ENCODE peak calls at places on chromosomes 13 and 19, in eight cellular contexts. C is NCI-H1694 treated with DMSO at 0.1 percent for 48 hours; N is stimulated activated CD8-positive, alpha-beta memory T cell treated with anti-CD3 and anti-CD28 coated beads, Interleukin-15, amount 100 ng/mL, for 24 hours; T is GM03348; L is HEK293T; Z is LoVo; R is RPMI8226; H is uterus. Y is an unnamed sample.
A peak's percentile ranks its signal among the peaks of the same experiment; 100 is the strongest.

GRCh38 chr19:47534628-47535027 is 19.8 kb upstream of the NAPA start:
- DNase-seq in C (no peak), N (no peak), T (no peak), L (no peak), Z (no peak), R (no peak), H (no peak), Y (no peak)

GRCh38 chr19:42465827-42466280 is 23.1 kb upstream of the CXCL17 start:
- DNase-seq in C (no peak), N (no peak), T (no peak), L (no peak), Z (no peak), R (peak; percentile 45), H (no peak), Y (no peak)

GRCh38 chr19:58150328-58150921 is at the start of gene ZNF329:
- DNase-seq in C (peak; percentile 25), N (peak; percentile 98), T (peak; percentile 99), L (peak; percentile 84), Z (peak; percentile 74), R (peak; percentile 77), H (peak; percentile 90), Y (peak; percentile 23)

GRCh38 chr19:51339313-51339686 is 2.6 kb downstream of the VSIG10L start:
- DNase-seq in C (no peak), N (no peak), T (no peak), L (no peak), Z (no peak), R (no peak), H (no peak), Y (no peak)

GRCh38 chr19:39078436-39079200 is 5.5 kb upstream of the ACP7 start:
- DNase-seq in C (no peak), N (no peak), T (peak; percentile 88), L (no peak), Z (peak; percentile 62), R (no peak), H (no peak), Y (no peak)

GRCh38 chr13:23570099-23570926 is at the start of gene TNFRSF19:
- DNase-seq in C (peak; percentile 45), N (no peak), T (peak; percentile 52), L (peak; percentile 55), Z (peak; percentile 10), R (no peak), H (peak; percentile 62), Y (peak; percentile 38)

GRCh38 chr19:58261968-58262921 is 16.5 kb upstream of the ZNF8 start:
- DNase-seq in C (no peak), N (no peak), T (no peak), L (no peak), Z (no peak), R (no peak), H (no peak), Y (no peak)

GRCh38 chr13:58181111-58181510 is 549.6 kb downstream of the PCDH17 start:
- DNase-seq in C (no peak), N (no peak), T (no peak), L (no peak), Z (no peak), R (no peak), H (no peak), Y (no peak)

GRCh38 chr19:5651361-5651760 is 28.5 kb downstream of the SAFB start:
- DNase-seq in C (no peak), N (no peak), T (no peak), L (no peak), Z (no peak), R (no peak), H (no peak), Y (no peak)

GRCh38 chr19:38019427-38019724 is 112.4 kb downstream of the SIPA1L3 start:
- DNase-seq in C (no peak), N (no peak), T (no peak), L (no peak), Z (no peak), R (no peak), H (no peak), Y (no peak)

Y was measured in NCI-H524 treated with DMSO at 0.1 percent for 48 hours.